ENCODE peak calls at places on chromosomes 2 and 18, in seven cellular contexts. J is fibroblast of lung; Z is kidney epithelial cell; A is heart right ventricle; L is suprapubic skin; V is pancreas; Q is CD8-positive, alpha-beta T cell. U is an unnamed sample.

GRCh38 chr2:241295326-241296095 is 20.0 kb downstream of the HDLBP start:
- DNase-seq in J (no peak), Z (no peak), A (no peak), L (no peak), V (no peak), Q (no peak), U (no peak)

GRCh38 chr2:237393523-237393922 is 20.4 kb downstream of the COL6A3 start:
- DNase-seq in J (peak; percentile 23), Z (no peak), A (no peak), L (no peak), V (no peak), Q (no peak), U (no peak)

GRCh38 chr18:78729099-78729467 is 250.5 kb upstream of the SALL3 start:
- DNase-seq in J (no peak), Z (no peak), A (no peak), L (no peak), V (no peak), Q (no peak), U (no peak)

GRCh38 chr2:69253893-69254292 is 133.1 kb downstream of the GFPT1 start:
- DNase-seq in J (peak; percentile 99), Z (peak; percentile 29), A (no peak), L (peak; percentile 86), V (no peak), Q (no peak), U (peak; percentile 84)

GRCh38 chr2:29878898-29879297 is 42.5 kb downstream of the ALK start:
- DNase-seq in J (peak; percentile 61), Z (peak; percentile 72), A (no peak), L (no peak), V (no peak), Q (no peak), U (no peak)

GRCh38 chr2:170816499-170817246 is at the start of gene GAD1:
- DNase-seq in J (peak; percentile 52), Z (no peak), A (peak; percentile 72), L (peak; percentile 83), V (peak; percentile 73), Q (peak; percentile 53), U (no peak)

GRCh38 chr2:68746408-68746807 is 11.8 kb downstream of the ARHGAP25 start:
- DNase-seq in J (no peak), Z (no peak), A (no peak), L (no peak), V (no peak), Q (peak; percentile 1), U (no peak)

GRCh38 chr2:38549066-38549465 is 53.7 kb downstream of the HNRNPLL start:
- DNase-seq in J (no peak), Z (no peak), A (no peak), L (no peak), V (no peak), Q (no peak), U (no peak)

GRCh38 chr2:158692372-158693103 is 102.6 kb upstream of the DAPL1 start:
- DNase-seq in J (no peak), Z (no peak), A (no peak), L (no peak), V (no peak), Q (no peak), U (no peak)

GRCh38 chr2:70868970-70869369 is 33.4 kb upstream of the CD207 start:
- DNase-seq in J (no peak), Z (no peak), A (no peak), L (no peak), V (no peak), Q (no peak), U (no peak)

DNA sequence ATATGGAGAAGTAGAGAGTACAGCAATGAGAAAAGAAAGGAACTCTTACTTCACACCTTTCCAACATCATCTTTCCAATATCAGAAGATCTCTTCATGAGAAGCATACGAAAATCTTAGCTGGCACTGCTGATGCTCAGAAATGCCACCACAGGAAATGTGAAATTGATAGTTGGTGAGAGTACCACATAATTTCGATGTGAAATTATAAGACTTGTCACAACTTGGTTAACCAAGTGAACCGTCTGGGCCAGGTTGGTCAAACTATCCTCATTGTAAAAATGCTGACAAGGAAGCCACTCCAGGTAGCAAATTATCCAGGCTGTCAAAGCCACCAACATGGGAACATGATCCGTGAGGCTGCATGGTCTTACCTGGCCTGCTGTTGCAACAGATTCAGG is 66.5 kb downstream of the EPG5 start:
- DNase-seq in J (no peak), Z (no peak), A (no peak), L (no peak), V (no peak), Q (no peak), U (no peak)
- H3K36me3 ChIP-seq in J (peaks cover 14% of the 10 kb centered on the region), Z (no peaks in the 10 kb centered on the region), A (peaks cover 6% of the 10 kb centered on the region), L (peaks cover 77% of the 10 kb centered on the region), V (no peaks in the 10 kb centered on the region), Q (peaks cover 56% of the 10 kb centered on the region), U (peaks cover 15% of the 10 kb centered on the region)

GRCh38 chr2:164815071-164815793 is 26.4 kb downstream of the COBLL1 start:
- DNase-seq in J (peak; percentile 18), Z (no peak), A (no peak), L (no peak), V (no peak), Q (no peak), U (no peak)

GRCh38 chr2:164816046-164816445 is 25.6 kb downstream of the COBLL1 start:
- DNase-seq in J (peak; percentile 12), Z (no peak), A (no peak), L (no peak), V (no peak), Q (no peak), U (no peak)

GRCh38 chr2:164818149-164819136 is 23.2 kb downstream of the COBLL1 start:
- DNase-seq in J (no peak), Z (no peak), A (no peak), L (no peak), V (no peak), Q (no peak), U (no peak)

GRCh38 chr2:164813535-164813934 is 28.1 kb downstream of the COBLL1 start:
- DNase-seq in J (no peak), Z (no peak), A (no peak), L (no peak), V (no peak), Q (no peak), U (no peak)

DNA sequence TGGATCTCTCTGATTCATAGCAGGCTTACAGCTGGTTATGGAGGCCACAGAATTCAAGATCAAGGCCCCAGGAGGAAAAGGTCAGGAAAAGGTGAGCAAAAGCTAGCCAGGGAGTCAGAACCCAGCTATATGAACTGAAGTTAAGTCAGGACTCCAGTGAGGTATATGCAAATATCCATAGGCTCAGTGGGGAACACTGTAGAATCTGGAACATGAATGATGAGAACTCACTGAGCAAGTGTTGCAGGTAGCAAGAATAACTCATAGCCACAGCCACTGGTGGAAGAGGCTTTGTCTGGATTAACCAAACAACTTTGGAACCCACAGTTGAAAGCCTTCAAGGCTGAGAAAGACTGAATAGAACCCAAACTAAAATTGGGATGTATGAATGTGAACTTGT is 24.7 kb downstream of the COBLL1 start:
- DNase-seq in J (no peak), Z (no peak), A (no peak), L (no peak), V (no peak), Q (no peak), U (no peak)
- H3K4me3 ChIP-seq in J (no peak overlapping the region), Z (no peak overlapping the region), A (no peak overlapping the region), L (no peak overlapping the region), V (no peak overlapping the region), Q (no peak overlapping the region), U (no peak overlapping the region)

GRCh38 chr2:233121856-233122255 is 61.7 kb downstream of the INPP5D start:
- DNase-seq in J (no peak), Z (no peak), A (no peak), L (peak; percentile 28), V (no peak), Q (no peak), U (no peak)

GRCh38 chr2:233122541-233122940 is 62.4 kb downstream of the INPP5D start:
- DNase-seq in J (no peak), Z (no peak), A (no peak), L (peak; percentile 19), V (no peak), Q (no peak), U (no peak)

GRCh38 chr2:233125455-233126065 is 65.4 kb downstream of the INPP5D start:
- DNase-seq in J (no peak), Z (no peak), A (no peak), L (peak; percentile 29), V (no peak), Q (no peak), U (no peak)

GRCh38 chr2:233120459-233120858 is 60.3 kb downstream of the INPP5D start:
- DNase-seq in J (no peak), Z (no peak), A (no peak), L (peak; percentile 50), V (no peak), Q (no peak), U (no peak)

GRCh38 chr2:233124449-233125080 is 64.4 kb downstream of the INPP5D start:
- DNase-seq in J (no peak), Z (no peak), A (no peak), L (peak; percentile 52), V (no peak), Q (no peak), U (no peak)
- TF ChIP-seq CTCF in J (no peak), Z (no peak), A (no peak), L (no peak), V (no peak), Q (no peak), U (no peak)

GRCh38 chr2:23544589-23545295 is 159.8 kb downstream of the KLHL29 start:
- DNase-seq in J (no peak), Z (no peak), A (no peak), L (no peak), V (no peak), Q (no peak), U (no peak)
- H3K36me3 ChIP-seq in J (no peaks in the 10 kb centered on the region), Z (no peaks in the 10 kb centered on the region), A (no peaks in the 10 kb centered on the region), L (no peaks in the 10 kb centered on the region), V (no peaks in the 10 kb centered on the region), Q (no peaks in the 10 kb centered on the region), U (no peaks in the 10 kb centered on the region)

DNA sequence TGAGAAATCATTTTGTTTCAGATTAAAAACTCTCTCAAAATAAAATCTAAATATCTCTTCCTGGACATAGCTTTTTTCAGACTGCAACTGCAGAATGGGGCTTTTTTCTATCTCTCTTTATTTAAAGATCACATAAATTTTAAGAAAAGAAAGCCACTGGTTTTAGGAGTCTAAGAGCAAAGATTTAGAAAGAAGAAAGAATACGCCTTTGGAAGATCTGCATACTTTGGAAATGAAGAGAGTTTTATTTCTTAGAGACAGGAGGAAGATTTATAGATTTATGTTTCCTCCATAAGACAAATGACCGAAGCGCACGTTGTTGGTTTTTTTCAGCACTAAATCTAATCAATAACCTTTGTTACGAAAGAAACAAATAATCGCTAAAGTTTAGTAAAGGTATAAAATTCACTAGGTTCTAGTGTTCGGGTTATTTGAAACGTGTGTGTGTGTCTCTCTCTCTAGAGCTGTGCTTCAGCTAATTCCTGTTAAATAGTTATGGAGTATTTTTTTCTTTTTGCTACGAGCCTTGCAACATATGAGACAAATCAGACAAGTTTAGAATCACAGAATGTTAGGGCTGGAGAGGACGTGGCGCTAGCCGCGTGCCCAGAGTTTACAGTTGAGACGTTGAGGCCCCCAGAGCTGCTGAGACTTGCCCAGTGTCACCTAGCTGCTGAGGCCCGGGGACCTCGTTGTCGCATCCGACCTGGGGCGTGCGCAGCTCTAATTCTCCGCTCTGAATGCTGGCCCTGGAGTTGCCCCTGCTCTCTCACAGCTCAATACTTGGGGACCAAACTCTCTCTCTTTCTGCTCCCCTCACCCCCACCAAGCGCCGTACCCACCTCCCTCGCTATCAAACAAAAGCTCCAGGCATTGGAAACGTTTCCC is 69.8 kb downstream of the CTAGE1 start:
- DNase-seq in J (peak; percentile 30), Z (no peak), A (peak; percentile 47), L (no peak), V (no peak), Q (peak; percentile 52), U (no peak)
- H3K4me3 ChIP-seq in J (peak overlapping the region; percentile 31), Z (peak overlapping the region; percentile 46), A (peak overlapping the region; percentile 33), L (peak overlapping the region; percentile 50), V (peak overlapping the region; percentile 38), Q (peak overlapping the region; percentile 51), U (peak overlapping the region; percentile 28)

U was measured in BJ.